ENCODE peak calls at places on chromosomes 6 and 20, in six cellular contexts. G is progenitor cell of endocrine pancreas, B is B cell, K is PC-9, V is fibroblast of lung, R is H9. H is an unnamed sample.
A peak's percentile ranks its signal among the peaks of the same experiment; 100 is the strongest.

GRCh38 chr6:36373368-36374009 is 14.0 kb downstream of the ETV7 start:
- DNase-seq in B (no peak), V (no peak), K (peak; percentile 13), G (no peak), R (no peak), H (no peak)

GRCh38 chr20:33339515-33340058 is 56.6 kb downstream of the BPIFB1 start:
- DNase-seq in G (no peak), R (no peak), V (no peak), K (no peak), B (no peak), H (no peak)

GRCh38 chr6:158708239-158708638 is 58.4 kb downstream of the SYTL3 start:
- DNase-seq in K (no peak), V (peak; percentile 77), B (no peak), G (no peak), R (peak; percentile 39), H (no peak)

GRCh38 chr6:22651731-22652130 is 82.4 kb downstream of the HDGFL1 start:
- DNase-seq in V (no peak), R (no peak), G (no peak), B (no peak), K (no peak), H (no peak)

GRCh38 chr6:169988769-169989550 is 237.5 kb downstream of the ERMARD start:
- DNase-seq in R (no peak), K (no peak), G (no peak), V (no peak), B (no peak), H (no peak)

GRCh38 chr20:19833395-19833794 is 75.3 kb downstream of the RIN2 start:
- DNase-seq in R (no peak), K (no peak), V (no peak), B (no peak), G (no peak), H (no peak)

GRCh38 chr20:16107172-16107870 is 465.9 kb downstream of the KIF16B start:
- DNase-seq in B (no peak), K (no peak), R (no peak), V (no peak), G (no peak), H (no peak)

GRCh38 chr20:15039088-15039762 is 701.8 kb upstream of the FLRT3 start:
- DNase-seq in B (no peak), K (peak; percentile 43), V (no peak), R (no peak), G (no peak), H (no peak)

GRCh38 chr6:46925563-46926253 is 4.0 kb upstream of the ADGRF5 start:
- DNase-seq in G (no peak), B (no peak), K (peak; percentile 71), R (no peak), V (peak; percentile 93), H (no peak)

GRCh38 chr6:95186710-95187109 is 390.6 kb upstream of the MANEA start:
- DNase-seq in R (no peak), V (no peak), B (no peak), G (no peak), K (no peak), H (no peak)

GRCh38 chr6:150081702-150082101 is 12.8 kb upstream of the ULBP3 start:
- DNase-seq in K (no peak), B (no peak), R (no peak), G (no peak), V (no peak), H (no peak)

GRCh38 chr20:3843490-3843889 is 3.1 kb upstream of the MAVS start:
- DNase-seq in G (no peak), B (no peak), V (peak; percentile 45), R (no peak), K (peak; percentile 52), H (no peak)

GRCh38 chr20:1465470-1466210 is 1.0 kb downstream of the NSFL1C start:
- DNase-seq in B (no peak), V (peak; percentile 55), G (no peak), K (no peak), R (no peak), H (no peak)

GRCh38 chr6:105301756-105302616 is 100.9 kb downstream of the PREP start:
- DNase-seq in K (no peak), G (no peak), V (no peak), R (no peak), B (no peak), H (no peak)

GRCh38 chr6:33694401-33694931 is 17.0 kb downstream of the UQCC2 start:
- DNase-seq in G (no peak), K (no peak), R (no peak), V (peak; percentile 62), B (no peak), H (no peak)

GRCh38 chr20:47274449-47275108 is 81.9 kb downstream of the ZMYND8 start:
- DNase-seq in V (peak; percentile 97), K (no peak), R (no peak), B (no peak), G (no peak), H (no peak)

GRCh38 chr6:92777146-92777740 is 642.1 kb downstream of the EPHA7 start:
- DNase-seq in V (peak; percentile 36), B (no peak), R (no peak), G (no peak), K (no peak), H (no peak)
- TF ChIP-seq CTCF in V (peak; percentile 71), B (no peak), R (peak; percentile 79), G (peak; percentile 75), K (peak; percentile 40), H (peak; percentile 52)

DNA sequence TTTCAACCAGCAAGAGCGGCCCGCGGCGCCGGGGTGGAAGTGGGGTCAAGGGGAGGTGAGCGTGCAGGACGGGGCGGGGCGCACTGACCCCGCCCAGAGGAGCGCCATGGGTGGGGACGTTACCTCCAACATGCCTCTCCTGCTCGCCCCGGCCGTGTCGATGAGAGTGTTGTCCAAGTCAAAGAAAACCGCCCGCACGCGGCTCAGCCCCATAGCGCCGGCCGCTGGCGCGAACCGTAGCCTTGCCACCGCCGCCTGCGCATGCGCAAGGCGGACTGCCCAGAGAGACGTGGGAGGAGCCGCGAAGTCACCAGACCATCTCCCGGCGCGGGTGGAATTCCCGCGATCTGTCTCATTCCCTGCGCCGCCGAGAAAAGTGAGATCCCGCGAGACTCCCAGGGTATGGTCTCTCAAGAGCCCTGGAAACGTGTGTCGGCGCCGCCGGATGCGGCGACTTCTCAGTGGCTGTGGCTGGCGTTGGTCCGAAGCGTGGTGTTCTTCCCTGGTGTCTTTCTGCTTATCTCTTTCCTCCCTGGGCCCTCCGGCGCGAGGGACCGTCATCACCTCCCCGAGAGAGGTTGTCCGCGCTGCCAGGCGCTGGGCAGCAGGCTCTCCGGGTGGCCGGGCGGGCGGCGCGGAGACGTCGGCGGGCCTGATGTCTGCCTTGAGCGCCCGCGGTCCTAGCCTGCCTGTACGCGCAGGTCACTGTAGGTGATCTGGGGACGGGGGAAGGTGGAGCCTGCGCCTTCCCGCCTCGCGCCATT is at the start of gene NANP:
- DNase-seq in G (peak; percentile 93), V (peak; percentile 97), R (peak; percentile 94), B (peak; percentile 92), K (peak; percentile 99), H (peak; percentile 96)
- TF ChIP-seq CTCF in G (no peak), V (no peak), R (no peak), B (no peak), K (no peak), H (no peak)

DNA sequence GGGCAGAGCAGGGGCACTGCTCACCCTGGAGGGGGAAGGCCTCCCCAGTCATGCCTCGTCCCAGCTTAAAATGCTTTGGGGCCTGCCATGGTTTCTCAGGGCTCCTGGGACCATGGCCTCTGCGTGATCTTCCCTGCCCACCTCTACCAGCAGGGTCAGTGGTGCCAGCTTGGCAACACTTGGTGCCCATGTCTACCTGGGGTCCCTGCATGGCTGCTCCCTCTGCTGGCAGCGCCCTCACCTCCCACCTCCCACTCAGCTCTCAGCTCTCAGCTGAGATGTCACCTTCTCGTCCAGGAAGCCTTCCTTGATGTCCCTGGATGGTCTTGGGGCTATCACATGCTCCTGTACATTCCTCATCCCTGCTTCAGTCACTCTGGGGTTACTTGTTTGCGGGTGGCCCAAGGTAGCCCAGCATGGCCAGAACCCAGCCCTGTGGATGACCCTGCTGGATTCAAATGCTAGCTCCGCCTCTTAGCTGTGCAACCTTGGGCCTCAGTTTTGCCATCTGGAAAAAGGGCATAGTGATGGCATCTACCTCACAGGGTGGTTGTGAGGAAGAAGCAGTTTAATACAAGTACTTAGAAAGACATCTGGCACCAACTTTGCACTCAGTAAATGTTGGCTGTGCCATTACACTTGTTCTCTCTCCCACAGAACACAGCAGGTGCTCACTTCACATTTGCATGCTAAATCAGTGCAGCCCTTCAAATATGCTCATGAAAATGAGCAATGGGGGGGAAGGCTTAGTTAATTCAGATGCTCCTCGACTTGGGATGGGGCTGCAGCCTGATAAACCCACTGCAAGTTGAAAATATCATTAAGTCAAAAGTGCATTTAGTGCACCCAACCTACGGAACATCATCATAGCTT is 53.5 kb upstream of the PTPN1 start:
- DNase-seq in G (no peak), B (no peak), V (no peak), K (no peak), R (no peak), H (no peak)
- TF ChIP-seq CTCF in G (peak; percentile 22), B (no peak), V (peak; percentile 29), K (peak; percentile 33), R (peak; percentile 52), H (no peak)

DNA sequence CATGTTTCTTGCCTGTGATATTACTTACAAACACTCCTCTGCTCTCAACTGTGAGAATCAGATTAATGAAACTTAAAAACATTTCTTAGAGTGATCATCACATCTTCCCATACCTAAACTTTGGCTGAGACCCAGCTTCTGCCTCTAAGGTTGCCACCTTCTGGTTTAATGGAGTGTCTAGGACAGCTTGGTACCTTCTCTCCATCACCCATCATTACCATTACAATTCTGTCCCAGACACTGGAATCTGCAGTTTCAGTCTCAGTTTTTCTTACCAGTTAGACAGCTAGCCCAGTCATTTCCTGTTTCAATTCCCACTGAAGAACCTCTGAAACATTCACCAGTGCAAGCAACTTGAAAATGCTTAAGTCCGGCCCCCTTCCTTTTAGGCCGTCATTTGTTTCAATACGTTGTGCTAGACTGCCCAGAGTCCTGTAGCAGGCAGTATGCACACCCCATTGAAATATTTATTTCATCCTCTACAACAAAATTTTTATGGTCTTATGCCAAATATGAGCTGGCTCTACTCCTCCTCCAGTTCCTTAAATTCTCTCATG is 107.0 kb upstream of the FOXO3 start:
- DNase-seq in R (no peak), G (no peak), V (peak; percentile 87), B (no peak), K (no peak), H (no peak)
- TF ChIP-seq CTCF in R (no peak), G (no peak), V (no peak), B (no peak), K (no peak), H (no peak)

DNA sequence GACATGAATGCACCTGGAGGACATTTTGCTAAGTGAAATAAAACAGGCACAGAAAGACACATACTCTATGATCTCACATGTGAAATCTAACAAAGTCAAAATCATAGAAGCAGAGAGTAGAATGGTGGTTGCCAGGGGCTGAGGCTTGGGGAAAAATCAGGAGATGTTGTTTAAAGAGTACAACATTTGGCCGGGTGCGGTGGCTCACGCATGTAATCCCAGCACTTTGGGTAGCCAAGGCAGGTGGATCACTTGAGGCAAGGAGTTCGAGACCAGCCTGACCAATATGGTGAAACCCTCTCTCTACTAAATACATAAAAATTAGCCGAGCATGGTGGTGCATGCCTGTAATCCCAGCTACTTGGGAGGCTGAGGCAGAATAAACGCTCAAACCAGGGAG is 26.0 kb upstream of the LOC128125822 start:
- DNase-seq in G (no peak), R (no peak), V (no peak), K (no peak), B (no peak), H (no peak)
- TF ChIP-seq CTCF in G (no peak), R (no peak), V (no peak), K (no peak), B (no peak), H (no peak)

H was measured in endothelial cell.